ENCODE peak calls at places on chromosomes 2 and 18, in four cellular contexts. Q, J, T and L are unnamed samples.

GRCh38 chr2:161842751-161843433 is 218.7 kb downstream of the SLC4A10 start:
- DNase-seq in Q (no peak), J (no peak), T (no peak), L (no peak)

GRCh38 chr18:49668583-49669290 is 106.9 kb downstream of the LIPG start:
- DNase-seq in Q (no peak), J (no peak), T (no peak), L (no peak)

GRCh38 chr18:14221689-14222088 is 89.5 kb upstream of the ZNF519 start:
- DNase-seq in Q (no peak), J (no peak), T (no peak), L (no peak)

GRCh38 chr18:27661320-27662049 is 476.4 kb upstream of the CHST9 start:
- DNase-seq in Q (no peak), J (no peak), T (no peak), L (no peak)

GRCh38 chr2:62611820-62612219 is 93.7 kb upstream of the EHBP1 start:
- DNase-seq in Q (no peak), J (no peak), T (no peak), L (no peak)

GRCh38 chr2:111167238-111168162 is 46.8 kb downstream of the BCL2L11 start:
- DNase-seq in Q (peak), J (no peak), T (no peak), L (no peak)

GRCh38 chr2:229738024-229738625 is 23.8 kb upstream of the DNER start:
- DNase-seq in Q (no peak), J (no peak), T (no peak), L (no peak)

GRCh38 chr2:17879137-17879912 is 858 bp downstream of the KCNS3 start:
- DNase-seq in Q (peak), J (no peak), T (peak), L (no peak)

GRCh38 chr2:65436169-65436824 is 3.9 kb upstream of the SPRED2 start:
- DNase-seq in Q (peak), J (peak), T (peak), L (peak)

GRCh38 chr2:230879271-230879882 is 14.6 kb downstream of the ITM2C start:
- DNase-seq in Q (peak), J (no peak), T (no peak), L (no peak)